ENCODE peak calls at places on chromosomes 2 and 18, in eight cellular contexts. W is stomach, F is psoas muscle, D is heart right ventricle, V is IMR-90, I is fibroblast of lung, C is aorta, T is heart left ventricle. G is an unnamed sample.
A peak's percentile ranks its signal among the peaks of the same experiment; 100 is the strongest.

GRCh38 chr18:65415167-65415566 is 335.6 kb upstream of the CDH7 start:
- DNase-seq in T (no peak), V (no peak), F (no peak), I (no peak), W (no peak), C (no peak), D (no peak), G (no peak)

GRCh38 chr2:159086874-159087273 is 118.4 kb downstream of the TANC1 start:
- DNase-seq in C (no peak), F (no peak), W (no peak), V (no peak), I (no peak), T (no peak), D (no peak), G (no peak)

GRCh38 chr2:201129044-201129505 is 13.1 kb downstream of the CFLAR start:
- DNase-seq in C (no peak), V (peak; percentile 89), W (peak; percentile 59), D (no peak), I (no peak), F (no peak), T (no peak), G (no peak)

GRCh38 chr18:5464241-5464640 is 79.6 kb downstream of the EPB41L3 start:
- DNase-seq in T (no peak), I (no peak), C (no peak), D (no peak), V (no peak), F (no peak), W (no peak), G (no peak)

GRCh38 chr18:47163241-47163640 is 12.9 kb downstream of the IER3IP1 start:
- DNase-seq in C (no peak), I (peak; percentile 35), F (no peak), T (no peak), W (no peak), V (peak; percentile 87), D (no peak), G (no peak)

GRCh38 chr2:101644842-101645383 is 52.6 kb upstream of the MAP4K4 start:
- DNase-seq in T (no peak), F (no peak), V (no peak), I (no peak), C (no peak), W (no peak), D (no peak), G (no peak)

GRCh38 chr2:134869941-134870736 is 31.7 kb downstream of the ACMSD start:
- DNase-seq in V (peak; percentile 77), D (peak; percentile 18), C (no peak), F (no peak), T (peak; percentile 70), I (peak; percentile 79), W (no peak), G (no peak)

GRCh38 chr2:148887349-148888002 is 12.4 kb downstream of the KIF5C start:
- DNase-seq in C (no peak), I (no peak), F (no peak), T (no peak), D (no peak), W (no peak), V (no peak), G (no peak)

GRCh38 chr2:70767699-70768584 is at the start of gene ADD2:
- DNase-seq in W (no peak), I (peak; percentile 12), V (peak; percentile 1), C (peak; percentile 74), T (peak; percentile 45), F (peak; percentile 19), D (peak; percentile 20), G (no peak)

GRCh38 chr2:112449854-112450253 is 16.4 kb upstream of the RGPD8 start:
- DNase-seq in F (no peak), V (no peak), D (no peak), T (no peak), W (no peak), I (no peak), C (no peak), G (no peak)
- H3K4me1 ChIP-seq in F (no peaks in the 10 kb centered on the region), V (no peaks in the 10 kb centered on the region), D (no peaks in the 10 kb centered on the region), T (no peaks in the 10 kb centered on the region), W (no peaks in the 10 kb centered on the region), I (no peaks in the 10 kb centered on the region), C (no peaks in the 10 kb centered on the region), G (no peaks in the 10 kb centered on the region)

GRCh38 chr2:164747140-164747539 is 94.5 kb downstream of the COBLL1 start:
- DNase-seq in T (no peak), C (no peak), I (no peak), F (no peak), D (no peak), V (no peak), W (no peak), G (no peak)
- H3K4me1 ChIP-seq in T (peaks cover 50% of the 10 kb centered on the region), C (peaks cover 10% of the 10 kb centered on the region), I (no peaks in the 10 kb centered on the region), F (peaks cover 5% of the 10 kb centered on the region), D (peaks cover 43% of the 10 kb centered on the region), V (no peaks in the 10 kb centered on the region), W (peaks cover 27% of the 10 kb centered on the region), G (peaks cover 16% of the 10 kb centered on the region)

GRCh38 chr2:83967854-83968253 is 491.2 kb downstream of the SUCLG1 start:
- DNase-seq in W (no peak), T (no peak), C (no peak), D (no peak), F (no peak), I (no peak), V (no peak), G (no peak)

GRCh38 chr2:83969085-83969484 is 490.0 kb downstream of the SUCLG1 start:
- DNase-seq in D (no peak), V (no peak), F (no peak), I (no peak), W (no peak), T (no peak), C (no peak), G (no peak)

GRCh38 chr2:83972123-83972522 is 487.0 kb downstream of the SUCLG1 start:
- DNase-seq in V (no peak), C (no peak), W (no peak), I (no peak), F (no peak), T (no peak), D (no peak), G (no peak)

GRCh38 chr2:83971547-83971946 is 487.5 kb downstream of the SUCLG1 start:
- DNase-seq in D (no peak), T (no peak), C (no peak), W (no peak), I (no peak), F (no peak), V (no peak), G (no peak)

GRCh38 chr2:83970262-83970929 is 488.7 kb downstream of the SUCLG1 start:
- DNase-seq in F (no peak), T (no peak), W (no peak), V (no peak), D (no peak), I (no peak), C (no peak), G (no peak)
- H3K4me1 ChIP-seq in F (no peaks in the 10 kb centered on the region), T (no peaks in the 10 kb centered on the region), W (no peaks in the 10 kb centered on the region), V (no peaks in the 10 kb centered on the region), D (no peaks in the 10 kb centered on the region), I (no peaks in the 10 kb centered on the region), C (no peaks in the 10 kb centered on the region), G (no peaks in the 10 kb centered on the region)

GRCh38 chr2:191690327-191690726 is 12.4 kb downstream of the NABP1 start:
- DNase-seq in T (no peak), W (no peak), V (no peak), I (no peak), D (no peak), C (no peak), F (no peak), G (no peak)

GRCh38 chr2:191686658-191687057 is 8.7 kb downstream of the NABP1 start:
- DNase-seq in T (no peak), F (no peak), W (no peak), C (no peak), V (no peak), D (no peak), I (no peak), G (no peak)

GRCh38 chr2:191687867-191688266 is 9.9 kb downstream of the NABP1 start:
- DNase-seq in D (no peak), C (no peak), W (no peak), V (no peak), T (no peak), F (no peak), I (no peak), G (no peak)

GRCh38 chr2:191691016-191691725 is 13.2 kb downstream of the NABP1 start:
- DNase-seq in V (peak; percentile 87), F (no peak), C (no peak), I (peak; percentile 91), D (no peak), W (peak; percentile 32), T (no peak), G (no peak)

DNA sequence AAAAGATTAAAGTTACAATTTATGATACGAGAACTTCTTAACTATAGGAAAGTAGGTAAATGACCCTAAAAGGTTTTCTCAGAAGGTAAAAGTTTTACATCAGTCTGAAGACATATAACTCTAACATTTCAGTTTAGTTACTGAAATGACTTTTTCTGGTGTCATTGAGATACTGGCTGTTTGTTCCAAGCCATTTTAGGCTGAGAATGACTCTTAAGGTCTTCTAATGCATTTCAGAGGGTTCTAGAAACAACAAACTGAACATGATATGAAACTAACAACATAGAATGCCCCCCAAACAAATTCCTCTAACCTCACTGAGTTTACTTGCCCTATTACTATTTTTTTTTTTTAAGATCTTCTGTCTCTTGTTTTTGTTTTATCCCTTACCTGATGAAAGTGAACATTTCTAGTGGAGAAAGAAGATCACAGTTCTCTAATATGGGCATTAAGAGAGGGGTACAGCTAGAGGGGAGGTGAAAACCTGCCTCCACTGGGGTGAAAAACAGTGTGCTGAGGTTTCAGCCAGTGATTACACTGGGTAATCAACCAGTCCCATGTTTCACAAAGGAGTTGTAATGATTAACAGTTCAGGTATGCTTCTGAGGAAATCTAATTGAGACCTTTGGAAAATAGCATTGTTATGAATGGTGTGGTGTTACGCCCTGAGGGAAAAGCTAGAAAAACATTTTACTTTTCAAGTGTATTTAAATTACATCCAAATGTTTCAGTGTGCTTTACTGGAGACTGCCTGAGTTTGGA is 11.2 kb downstream of the NABP1 start:
- DNase-seq in C (no peak), D (no peak), I (peak; percentile 57), W (no peak), V (peak; percentile 80), F (no peak), T (no peak), G (no peak)
- H3K4me1 ChIP-seq in C (peaks cover 10% of the 10 kb centered on the region), D (peaks cover 11% of the 10 kb centered on the region), I (peaks cover 17% of the 10 kb centered on the region), W (peaks cover 13% of the 10 kb centered on the region), V (peaks cover 14% of the 10 kb centered on the region), F (peaks cover 3% of the 10 kb centered on the region), T (no peaks in the 10 kb centered on the region), G (peaks cover 14% of the 10 kb centered on the region)

GRCh38 chr2:66571873-66572272 is 136.9 kb downstream of the MEIS1 start:
- DNase-seq in W (no peak), D (no peak), T (no peak), V (peak; percentile 68), I (peak; percentile 42), F (no peak), C (no peak), G (no peak)
- H3K4me1 ChIP-seq in W (peaks cover 66% of the 10 kb centered on the region), D (peaks cover 14% of the 10 kb centered on the region), T (peaks cover 16% of the 10 kb centered on the region), V (peaks cover 32% of the 10 kb centered on the region), I (peaks cover 27% of the 10 kb centered on the region), F (peaks cover 14% of the 10 kb centered on the region), C (no peaks in the 10 kb centered on the region), G (peaks cover 13% of the 10 kb centered on the region)

GRCh38 chr2:65347913-65348312 is 84.5 kb downstream of the SPRED2 start:
- DNase-seq in D (no peak), F (no peak), C (no peak), V (no peak), I (no peak), W (no peak), T (no peak), G (no peak)
- H3K4me1 ChIP-seq in D (peaks cover 38% of the 10 kb centered on the region), F (peaks cover 19% of the 10 kb centered on the region), C (peaks cover 9% of the 10 kb centered on the region), V (peaks cover 15% of the 10 kb centered on the region), I (peaks cover 12% of the 10 kb centered on the region), W (peaks cover 25% of the 10 kb centered on the region), T (peaks cover 43% of the 10 kb centered on the region), G (no peaks in the 10 kb centered on the region)

GRCh38 chr2:236340251-236340650 is 76.0 kb upstream of the ASB18 start:
- DNase-seq in F (no peak), W (no peak), C (no peak), T (no peak), D (no peak), V (no peak), I (no peak), G (no peak)
- H3K4me1 ChIP-seq in F (no peaks in the 10 kb centered on the region), W (peaks cover 13% of the 10 kb centered on the region), C (no peaks in the 10 kb centered on the region), T (peaks cover 36% of the 10 kb centered on the region), D (peaks cover 51% of the 10 kb centered on the region), V (no peaks in the 10 kb centered on the region), I (no peaks in the 10 kb centered on the region), G (peaks cover 16% of the 10 kb centered on the region)